ENCODE peak calls at places on chromosomes 3 and 15, in eight cellular contexts. C, I, P, B, Z, D, O and U are unnamed samples. For H3K4me1, the result is how much of the 10 kb centered on the place peaks cover.

GRCh38 chr3:56839784-56840724 is 38.3 kb upstream of the ARHGEF3 start:
- DNase-seq in C (peak), I (no peak), P (no peak), B (peak), Z (no peak), D (no peak), O (no peak), U (no peak)

GRCh38 chr15:73782339-73782979 is 29.3 kb upstream of the INSYN1 start:
- DNase-seq in C (no peak), I (no peak), P (no peak), B (no peak), Z (no peak), D (no peak), O (no peak), U (no peak)

GRCh38 chr3:112046599-112046998 is 12.1 kb downstream of the TMPRSS7 start:
- DNase-seq in C (peak), I (no peak), P (no peak), B (no peak), Z (no peak), D (no peak), O (no peak), U (no peak)

GRCh38 chr15:75620043-75620775 is 5.3 kb downstream of the SNUPN start:
- DNase-seq in C (no peak), I (peak), P (no peak), B (no peak), Z (no peak), D (no peak), O (no peak), U (no peak)

GRCh38 chr3:115233021-115233420 is 85.9 kb upstream of the ZBTB20 start:
- DNase-seq in C (peak), I (no peak), P (no peak), B (no peak), Z (no peak), D (no peak), O (no peak), U (no peak)

GRCh38 chr3:88150371-88150770 is 612 bp downstream of the C3orf38 start:
- DNase-seq in C (no peak), I (no peak), P (no peak), B (no peak), Z (no peak), D (no peak), O (no peak), U (no peak)

GRCh38 chr3:148943531-148944200 is 47.7 kb upstream of the GYG1 start:
- DNase-seq in C (peak), I (no peak), P (no peak), B (no peak), Z (no peak), D (peak), O (no peak), U (no peak)

GRCh38 chr3:30681276-30682211 is 75.1 kb downstream of the TGFBR2 start:
- DNase-seq in C (peak), I (peak), P (no peak), B (no peak), Z (peak), D (no peak), O (peak), U (no peak)

GRCh38 chr3:57729339-57730039 is 26.6 kb upstream of the SLMAP start:
- DNase-seq in C (no peak), I (no peak), P (no peak), B (no peak), Z (no peak), D (no peak), O (no peak), U (peak)

GRCh38 chr3:143240921-143241320 is 121.3 kb downstream of the CHST2 start:
- DNase-seq in C (no peak), I (no peak), P (no peak), B (no peak), Z (no peak), D (no peak), O (no peak), U (no peak)

GRCh38 chr3:185744997-185745843 is 79.6 kb downstream of the IGF2BP2 start:
- DNase-seq in C (peak), I (no peak), P (no peak), B (peak), Z (no peak), D (no peak), O (no peak), U (no peak)

GRCh38 chr3:12430086-12430485 is 54.2 kb upstream of the TSEN2 start:
- DNase-seq in C (no peak), I (no peak), P (no peak), B (no peak), Z (no peak), D (no peak), O (no peak), U (no peak)

GRCh38 chr15:39851505-39852082 is 68.5 kb downstream of the GPR176 start:
- DNase-seq in C (no peak), I (no peak), P (no peak), B (no peak), Z (no peak), D (no peak), O (no peak), U (no peak)

GRCh38 chr3:144181062-144181461 is 209.4 kb downstream of the DIPK2A start:
- DNase-seq in C (no peak), I (no peak), P (no peak), B (no peak), Z (no peak), D (no peak), O (no peak), U (no peak)

GRCh38 chr3:15629860-15630597 is 28.5 kb downstream of the BTD start:
- DNase-seq in C (peak), I (no peak), P (no peak), B (no peak), Z (no peak), D (peak), O (no peak), U (peak)
- H3K4me1 ChIP-seq in C (half or more), I (under half), P (under half), B (under half), Z (under half), D (under half), O (under half), U (under half)

DNA sequence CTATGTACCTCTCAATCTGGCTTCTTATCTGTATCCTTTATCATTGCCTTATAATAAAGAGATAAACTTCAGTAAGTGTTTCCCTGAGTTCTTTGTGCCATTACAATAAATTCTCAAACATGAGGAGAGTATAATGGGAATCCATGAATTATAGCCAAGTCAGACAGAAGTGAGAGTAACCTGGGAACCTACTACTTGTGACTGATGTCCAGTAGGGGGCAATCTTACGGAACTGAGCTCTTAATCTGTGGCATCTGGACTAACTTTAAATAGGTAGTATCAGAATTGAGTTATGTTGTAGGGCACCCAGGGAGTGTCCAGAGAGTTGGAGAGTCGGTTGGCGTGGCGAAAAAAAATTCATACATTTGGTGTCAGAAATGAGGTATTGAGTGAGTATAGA is 542.6 kb downstream of the ZBBX start:
- DNase-seq in C (peak), I (no peak), P (no peak), B (no peak), Z (no peak), D (peak), O (no peak), U (peak)
- TF ChIP-seq CTCF in C (peak), I (peak), P (peak), B (peak), Z (no peak), D (peak), O (peak), U (peak)

GRCh38 chr3:160141485-160142185 is 83.6 kb upstream of the C3orf80 start:
- DNase-seq in C (no peak), I (no peak), P (no peak), B (no peak), Z (no peak), D (no peak), O (no peak), U (no peak)

GRCh38 chr3:160140756-160141155 is 84.5 kb upstream of the C3orf80 start:
- DNase-seq in C (no peak), I (no peak), P (no peak), B (no peak), Z (no peak), D (no peak), O (no peak), U (no peak)

GRCh38 chr3:160143482-160143881 is 81.7 kb upstream of the C3orf80 start:
- DNase-seq in C (no peak), I (no peak), P (no peak), B (no peak), Z (no peak), D (no peak), O (no peak), U (no peak)
- H3K4me3 ChIP-seq in C (no peak), I (no peak), P (no peak), B (no peak), Z (no peak), D (no peak), O (no peak), U (no peak)

DNA sequence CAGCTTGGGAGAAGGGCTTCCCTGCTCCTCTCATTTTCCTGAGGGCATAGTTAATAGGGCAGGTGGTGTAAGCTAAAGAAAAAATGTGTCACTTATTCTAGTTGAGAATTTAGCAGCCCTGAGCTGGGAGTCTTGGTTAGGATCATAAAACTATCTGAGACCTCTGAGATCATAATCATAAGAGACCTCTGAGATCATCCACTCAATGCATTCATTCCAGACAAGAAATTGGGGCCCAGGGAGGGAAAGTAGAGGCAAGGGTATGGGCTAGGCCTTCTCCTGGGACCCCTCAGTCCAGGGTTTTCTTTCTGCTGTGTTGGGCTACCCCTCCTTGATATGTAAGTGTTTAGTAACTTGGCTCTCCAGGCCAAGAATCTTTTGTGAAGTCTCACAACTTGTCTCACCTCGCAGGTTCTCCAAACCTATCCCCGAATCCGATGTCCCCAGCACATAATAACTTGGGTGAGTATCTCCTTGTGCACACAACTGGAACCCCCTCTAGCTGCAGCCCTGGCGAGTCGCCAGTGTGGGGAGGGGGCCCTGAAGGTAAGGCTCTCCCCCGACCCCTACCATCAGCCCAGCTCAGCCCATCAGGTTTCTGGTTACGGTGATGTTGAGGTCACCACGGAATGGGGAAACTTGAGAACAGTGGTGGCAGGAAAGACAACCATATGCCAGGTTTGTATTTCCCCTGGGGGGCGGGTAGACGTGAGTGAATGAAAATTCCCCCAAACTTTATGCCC is 84.1 kb downstream of the AAGAB start:
- DNase-seq in C (no peak), I (no peak), P (peak), B (no peak), Z (no peak), D (no peak), O (no peak), U (no peak)
- H3K4me1 ChIP-seq in C (under half), I (under half), P (under half), B (under half), Z (under half), D (half or more), O (half or more), U (under half)